ENCODE peak calls at places on chromosomes 2 and 18, in four cellular contexts. One of them, this sample, is unnamed.

GRCh38 chr2:105166671-105167070 is 74.9 kb upstream of the GPR45 start:
- DNase-seq in body of pancreas: no peak
- DNase-seq in HepG2: no peak
- DNase-seq in right lobe of liver: no peak
- DNase-seq in this sample: no peak

GRCh38 chr2:200184748-200185574 is 121.5 kb upstream of the SPATS2L start:
- DNase-seq in body of pancreas: no peak
- DNase-seq in HepG2: no peak
- DNase-seq in right lobe of liver: peak
- DNase-seq in this sample: no peak

GRCh38 chr2:142866426-142866825 is 11.0 kb upstream of the KYNU start:
- DNase-seq in body of pancreas: no peak
- DNase-seq in HepG2: no peak
- DNase-seq in right lobe of liver: no peak
- DNase-seq in this sample: no peak

GRCh38 chr2:36734304-36734703 is 37.8 kb downstream of the VIT start:
- DNase-seq in body of pancreas: no peak
- DNase-seq in HepG2: no peak
- DNase-seq in right lobe of liver: no peak
- DNase-seq in this sample: no peak

GRCh38 chr2:23850564-23851256 is 76.2 kb downstream of the ATAD2B start:
- DNase-seq in body of pancreas: no peak
- DNase-seq in HepG2: no peak
- DNase-seq in right lobe of liver: no peak
- DNase-seq in this sample: no peak

GRCh38 chr2:237092920-237093781 is 7.5 kb downstream of the COPS8 start:
- DNase-seq in body of pancreas: no peak
- DNase-seq in HepG2: no peak
- DNase-seq in right lobe of liver: no peak
- DNase-seq in this sample: peak

GRCh38 chr2:62895632-62896009 is 155.0 kb upstream of the OTX1 start:
- DNase-seq in body of pancreas: no peak
- DNase-seq in HepG2: no peak
- DNase-seq in right lobe of liver: no peak
- DNase-seq in this sample: no peak

GRCh38 chr18:59374112-59374511 is 15.0 kb upstream of the LMAN1 start:
- DNase-seq in body of pancreas: no peak
- DNase-seq in HepG2: no peak
- DNase-seq in right lobe of liver: no peak
- DNase-seq in this sample: no peak

GRCh38 chr2:23204650-23205049 is 180.3 kb upstream of the KLHL29 start:
- DNase-seq in body of pancreas: no peak
- DNase-seq in HepG2: no peak
- DNase-seq in right lobe of liver: no peak
- DNase-seq in this sample: no peak

GRCh38 chr2:141038341-141038740 is 1092.5 kb downstream of the LRP1B start:
- DNase-seq in body of pancreas: no peak
- DNase-seq in HepG2: no peak
- DNase-seq in right lobe of liver: no peak
- DNase-seq in this sample: no peak

GRCh38 chr2:216015722-216016464 is 2.5 kb upstream of the MREG start:
- DNase-seq in body of pancreas: no peak
- DNase-seq in HepG2: no peak
- DNase-seq in right lobe of liver: no peak
- DNase-seq in this sample: no peak

GRCh38 chr2:113012436-113013335 is 7.4 kb downstream of the IL36A start:
- DNase-seq in body of pancreas: no peak
- DNase-seq in HepG2: no peak
- DNase-seq in right lobe of liver: no peak
- DNase-seq in this sample: no peak

GRCh38 chr18:6881034-6881800 is 151.7 kb downstream of the ARHGAP28 start:
- DNase-seq in body of pancreas: no peak
- DNase-seq in HepG2: no peak
- DNase-seq in right lobe of liver: no peak
- DNase-seq in this sample: peak

GRCh38 chr18:75639468-75639831 is 211.9 kb upstream of the SMIM21 start:
- DNase-seq in body of pancreas: no peak
- DNase-seq in HepG2: no peak
- DNase-seq in right lobe of liver: no peak
- DNase-seq in this sample: no peak

GRCh38 chr2:219404291-219404910 is 13.8 kb upstream of the DES start:
- DNase-seq in body of pancreas: no peak
- DNase-seq in HepG2: no peak
- DNase-seq in right lobe of liver: no peak
- DNase-seq in this sample: no peak

DNA sequence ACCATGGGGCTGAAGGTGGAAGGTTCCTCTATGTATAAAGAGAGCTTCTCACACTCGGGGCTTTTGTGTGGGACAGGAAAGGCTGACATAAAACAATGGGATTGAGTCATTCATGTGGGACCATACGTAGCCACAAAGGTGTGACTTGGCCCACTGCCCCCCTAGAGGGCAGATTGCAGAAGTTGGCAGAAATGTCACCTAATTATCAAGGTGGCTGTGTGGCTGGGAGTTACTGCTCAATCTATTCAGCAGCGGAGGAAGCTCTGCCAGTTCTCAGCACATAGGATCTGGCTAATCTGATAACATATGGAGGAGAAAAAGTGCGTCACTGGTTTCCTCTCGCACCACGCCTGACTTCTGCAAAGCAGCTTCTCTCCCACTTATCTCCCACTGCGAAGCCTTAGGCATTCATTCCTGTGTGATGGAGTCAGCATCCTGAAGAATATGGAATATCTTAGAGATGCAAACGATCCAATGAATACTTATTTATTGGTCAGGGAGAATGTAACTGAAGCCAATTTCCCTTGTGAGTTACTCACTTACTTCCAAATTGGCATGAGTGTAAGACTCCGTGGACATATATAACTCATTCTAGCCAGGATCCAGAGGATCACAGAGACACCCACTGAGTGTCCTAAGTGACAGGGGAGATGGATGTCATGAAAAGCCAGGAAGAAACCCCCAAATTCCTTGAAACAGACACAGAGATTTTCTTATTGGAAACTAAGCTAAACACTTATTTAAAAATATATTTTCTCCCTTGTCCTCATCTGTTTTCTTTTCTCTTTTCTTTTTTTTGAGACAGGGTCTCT is 344.8 kb downstream of the TGIF1 start:
- DNase-seq in body of pancreas: peak
- DNase-seq in HepG2: no peak
- DNase-seq in right lobe of liver: no peak
- DNase-seq in this sample: no peak
- TF ChIP-seq POLR2A in body of pancreas: no peak
- TF ChIP-seq POLR2A in HepG2: no peak
- TF ChIP-seq POLR2A in right lobe of liver: no peak
- TF ChIP-seq POLR2A in this sample: no peak

GRCh38 chr2:64605991-64606494 is 47.7 kb downstream of the SERTAD2 start:
- DNase-seq in body of pancreas: no peak
- DNase-seq in HepG2: no peak
- DNase-seq in right lobe of liver: no peak
- DNase-seq in this sample: peak
- TF ChIP-seq POLR2A in body of pancreas: no peak
- TF ChIP-seq POLR2A in HepG2: no peak
- TF ChIP-seq POLR2A in right lobe of liver: no peak
- TF ChIP-seq POLR2A in this sample: no peak

GRCh38 chr2:953975-954686 is 3.5 kb downstream of the SNTG2 start:
- DNase-seq in body of pancreas: no peak
- DNase-seq in HepG2: peak
- DNase-seq in right lobe of liver: no peak
- DNase-seq in this sample: no peak
- TF ChIP-seq POLR2A in body of pancreas: no peak
- TF ChIP-seq POLR2A in HepG2: no peak
- TF ChIP-seq POLR2A in right lobe of liver: no peak
- TF ChIP-seq POLR2A in this sample: no peak

GRCh38 chr2:54944724-54945326 is 105.4 kb downstream of the RTN4 start:
- DNase-seq in body of pancreas: no peak
- DNase-seq in HepG2: no peak
- DNase-seq in right lobe of liver: no peak
- DNase-seq in this sample: no peak

GRCh38 chr2:54947596-54948519 is 102.4 kb downstream of the RTN4 start:
- DNase-seq in body of pancreas: no peak
- DNase-seq in HepG2: no peak
- DNase-seq in right lobe of liver: no peak
- DNase-seq in this sample: no peak

GRCh38 chr2:54946220-54946568 is 104.1 kb downstream of the RTN4 start:
- DNase-seq in body of pancreas: no peak
- DNase-seq in HepG2: no peak
- DNase-seq in right lobe of liver: no peak
- DNase-seq in this sample: no peak

GRCh38 chr2:54947121-54947520 is 103.1 kb downstream of the RTN4 start:
- DNase-seq in body of pancreas: no peak
- DNase-seq in HepG2: no peak
- DNase-seq in right lobe of liver: no peak
- DNase-seq in this sample: no peak

DNA sequence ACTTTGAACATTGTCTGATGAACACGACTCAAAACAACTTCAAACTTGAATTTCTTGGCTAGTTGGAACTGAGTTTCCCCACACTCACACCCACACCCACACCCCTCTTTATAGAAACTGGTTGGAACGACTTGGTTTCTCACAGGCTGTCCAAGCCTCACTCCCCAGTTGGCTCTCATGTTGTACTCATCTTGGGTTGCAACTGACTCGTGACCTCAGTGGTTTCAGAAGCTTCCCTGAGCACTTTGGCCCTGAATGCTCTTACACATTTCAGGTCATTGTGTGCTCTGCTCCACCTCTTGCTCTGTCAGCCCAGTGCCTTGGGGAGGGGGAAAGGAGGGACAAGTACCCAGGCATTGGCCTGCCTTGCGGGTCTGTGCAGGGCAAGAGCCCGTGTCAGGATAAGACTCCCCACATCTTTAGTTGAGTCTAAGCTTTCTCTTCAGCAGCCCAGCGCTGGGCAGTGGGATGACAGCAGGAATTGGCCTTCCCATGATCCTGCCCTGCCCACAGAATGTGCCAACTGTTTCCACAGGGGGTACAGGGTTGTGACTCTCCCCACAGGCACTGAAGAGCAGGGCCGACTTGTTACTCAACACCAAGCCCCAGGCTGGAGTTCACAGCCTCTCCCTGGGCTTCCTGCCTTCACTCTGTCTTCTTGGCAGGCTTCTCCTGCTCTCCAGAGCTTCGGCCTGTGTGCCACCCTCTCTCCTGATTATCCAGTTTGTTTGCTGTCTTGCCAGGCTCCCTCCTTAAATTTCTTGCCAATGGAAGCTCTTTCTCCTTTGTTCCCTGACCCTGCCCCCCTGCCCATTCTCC is 104.6 kb downstream of the RTN4 start:
- DNase-seq in body of pancreas: peak
- DNase-seq in HepG2: peak
- DNase-seq in right lobe of liver: no peak
- DNase-seq in this sample: peak
- TF ChIP-seq POLR2A in body of pancreas: no peak
- TF ChIP-seq POLR2A in HepG2: no peak
- TF ChIP-seq POLR2A in right lobe of liver: no peak
- TF ChIP-seq POLR2A in this sample: no peak

GRCh38 chr2:224404766-224405165 is 2.9 kb upstream of the FAM124B start:
- DNase-seq in body of pancreas: no peak
- DNase-seq in HepG2: no peak
- DNase-seq in right lobe of liver: no peak
- DNase-seq in this sample: no peak

GRCh38 chr2:224400886-224401632 is 848 bp downstream of the FAM124B start:
- DNase-seq in body of pancreas: no peak
- DNase-seq in HepG2: no peak
- DNase-seq in right lobe of liver: no peak
- DNase-seq in this sample: no peak

GRCh38 chr2:224400174-224400810 is 1.6 kb downstream of the FAM124B start:
- DNase-seq in body of pancreas: no peak
- DNase-seq in HepG2: no peak
- DNase-seq in right lobe of liver: no peak
- DNase-seq in this sample: no peak

GRCh38 chr2:224403657-224404056 is 1.8 kb upstream of the FAM124B start:
- DNase-seq in body of pancreas: no peak
- DNase-seq in HepG2: no peak
- DNase-seq in right lobe of liver: no peak
- DNase-seq in this sample: no peak

GRCh38 chr2:224401641-224402342 is at the start of gene FAM124B:
- DNase-seq in body of pancreas: peak
- DNase-seq in HepG2: no peak
- DNase-seq in right lobe of liver: peak
- DNase-seq in this sample: peak
- TF ChIP-seq POLR2A in body of pancreas: no peak
- TF ChIP-seq POLR2A in HepG2: no peak
- TF ChIP-seq POLR2A in right lobe of liver: no peak
- TF ChIP-seq POLR2A in this sample: no peak

DNA sequence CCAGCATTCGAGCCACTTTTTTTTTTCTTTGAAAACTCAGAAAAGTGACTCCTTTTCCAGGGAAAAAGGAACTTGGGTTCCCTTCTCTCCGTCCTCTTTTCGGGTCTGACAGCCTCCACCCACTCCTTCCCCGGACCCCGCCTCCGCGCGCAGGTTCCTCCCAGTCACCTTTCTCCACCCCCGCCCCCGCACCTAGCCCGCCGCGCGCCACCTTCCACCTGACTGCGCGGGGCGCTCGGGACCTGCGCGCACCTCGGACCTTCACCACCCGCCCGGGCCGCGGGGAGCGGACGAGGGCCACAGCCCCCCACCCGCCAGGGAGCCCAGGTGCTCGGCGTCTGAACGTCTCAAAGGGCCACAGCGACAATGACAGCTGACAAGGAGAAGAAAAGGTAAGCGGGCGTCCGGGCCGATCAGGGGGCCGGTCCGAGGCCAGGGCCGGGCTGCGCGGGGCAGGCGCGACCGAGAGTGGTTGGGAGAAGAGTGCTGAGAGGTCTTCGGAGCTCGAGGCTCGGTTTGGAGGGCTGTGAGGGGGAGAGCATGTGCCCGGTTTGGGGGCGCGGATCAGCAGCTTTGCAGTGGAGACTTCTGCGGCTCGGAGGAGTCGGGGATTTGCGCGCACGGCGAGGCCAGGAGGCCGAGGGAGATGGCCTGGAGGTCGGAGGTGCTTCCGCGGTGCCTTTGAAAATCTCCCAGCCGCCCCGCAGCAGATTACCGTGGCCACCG is 502 bp downstream of the EPAS1 start:
- DNase-seq in body of pancreas: peak
- DNase-seq in HepG2: peak
- DNase-seq in right lobe of liver: peak
- DNase-seq in this sample: peak
- TF ChIP-seq POLR2A in body of pancreas: peak
- TF ChIP-seq POLR2A in HepG2: no peak
- TF ChIP-seq POLR2A in right lobe of liver: peak
- TF ChIP-seq POLR2A in this sample: no peak

DNA sequence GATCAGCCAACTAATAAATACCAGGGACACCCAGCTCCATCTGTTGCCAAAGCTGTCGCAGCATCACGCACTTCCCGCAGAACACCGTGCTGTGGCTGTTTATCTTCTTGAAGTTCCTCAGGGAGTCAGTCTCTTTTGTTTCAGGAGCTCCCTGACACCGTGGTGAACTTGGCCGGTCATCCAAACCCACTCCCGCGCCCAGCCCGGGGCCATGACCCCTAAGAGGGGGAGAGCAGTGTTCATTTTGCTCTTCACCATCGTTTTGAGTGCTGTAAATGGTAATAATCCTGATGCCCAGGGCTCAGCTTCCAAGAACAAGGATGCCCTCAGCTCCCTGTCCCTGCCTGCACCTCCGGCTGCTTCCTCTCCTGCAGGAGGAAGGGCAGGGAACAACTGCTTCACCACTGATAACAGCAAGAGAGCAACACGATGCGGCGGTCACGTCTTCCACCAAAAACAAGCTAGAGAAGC is 131.4 kb downstream of the SEPTIN10 start:
- DNase-seq in body of pancreas: no peak
- DNase-seq in HepG2: no peak
- DNase-seq in right lobe of liver: no peak
- DNase-seq in this sample: no peak
- TF ChIP-seq POLR2A in body of pancreas: no peak
- TF ChIP-seq POLR2A in HepG2: no peak
- TF ChIP-seq POLR2A in right lobe of liver: no peak
- TF ChIP-seq POLR2A in this sample: no peak